ENCODE peak calls at places on chromosome 1, in nine cellular contexts. W is adrenal gland, H is K562, Q is IMR-90, Z is tibial nerve, T is right lobe of liver, O is lower leg skin, F is sigmoid colon, D is thyroid gland. U is an unnamed sample.

GRCh38 chr1:3036646-3037280 is 15.5 kb downstream of the ACTRT2 start:
- DNase-seq in W (no peak), H (no peak), Q (no peak), Z (no peak), T (peak; percentile 33), O (no peak), F (peak; percentile 11), D (no peak), U (no peak)

GRCh38 chr1:218080818-218081217 is 204.3 kb upstream of the RRP15 start:
- DNase-seq in W (no peak), H (no peak), Q (no peak), Z (no peak), T (no peak), O (no peak), F (no peak), D (no peak), U (no peak)

GRCh38 chr1:26582836-26583460 is 53.4 kb downstream of the RPS6KA1 start:
- DNase-seq in W (no peak), H (no peak), Q (peak; percentile 76), Z (peak; percentile 18), T (no peak), O (no peak), F (no peak), D (no peak), U (no peak)

GRCh38 chr1:54728027-54728426 is 12.4 kb downstream of the TTC4 start:
- DNase-seq in W (no peak), H (no peak), Q (peak; percentile 51), Z (no peak), T (no peak), O (no peak), F (no peak), D (no peak), U (no peak)

GRCh38 chr1:11955221-11955620 is 20.7 kb downstream of the PLOD1 start:
- DNase-seq in W (no peak), H (peak; percentile 63), Q (no peak), Z (no peak), T (no peak), O (no peak), F (no peak), D (no peak), U (no peak)

GRCh38 chr1:150925080-150925479 is 1.1 kb upstream of the SETDB1 start:
- DNase-seq in W (no peak), H (no peak), Q (no peak), Z (no peak), T (no peak), O (no peak), F (no peak), D (peak; percentile 18), U (no peak)

GRCh38 chr1:5410652-5411051 is 581.6 kb downstream of the NPHP4 start:
- DNase-seq in W (no peak), H (no peak), Q (no peak), Z (no peak), T (no peak), O (peak; percentile 25), F (no peak), D (no peak), U (no peak)

GRCh38 chr1:153750026-153750995 is 22.5 kb downstream of the INTS3 start:
- DNase-seq in W (no peak), H (peak; percentile 34), Q (no peak), Z (no peak), T (no peak), O (peak; percentile 66), F (peak; percentile 77), D (no peak), U (no peak)

DNA sequence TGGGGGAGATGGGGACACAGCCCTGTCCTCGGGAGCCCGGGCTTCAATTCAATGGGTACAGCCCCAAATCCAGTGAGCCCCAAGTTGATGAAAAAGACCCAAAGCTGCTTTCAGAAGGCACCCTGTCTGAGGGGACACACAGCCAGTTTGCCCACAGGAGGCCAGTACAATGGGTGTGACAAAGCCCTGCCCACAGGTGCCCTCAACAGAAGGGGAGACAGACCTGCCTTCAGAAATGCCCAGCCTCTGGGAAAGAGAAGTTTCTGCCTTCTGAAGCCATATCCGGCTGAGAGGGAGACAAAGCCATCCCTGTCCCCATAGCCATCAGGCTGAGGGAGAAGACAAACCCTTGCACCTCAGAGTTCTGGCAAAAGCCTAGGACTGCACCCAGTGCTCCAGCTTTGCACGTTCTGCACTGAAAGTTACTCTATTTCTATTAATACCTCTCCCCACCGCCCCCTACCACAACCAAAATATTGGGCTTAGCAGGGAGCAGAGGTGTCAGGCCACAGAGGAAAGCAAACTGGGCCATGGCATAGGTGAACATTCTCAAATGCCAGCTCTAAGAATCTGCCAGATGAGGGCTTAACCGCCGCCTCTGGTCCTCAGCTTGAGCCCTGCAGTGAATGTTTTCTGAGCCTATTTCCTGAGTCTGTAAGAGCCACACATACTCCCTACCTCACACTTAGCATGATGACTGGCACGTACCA is 18.0 kb upstream of the PTAFR start:
- DNase-seq in W (no peak), H (no peak), Q (no peak), Z (no peak), T (peak; percentile 28), O (no peak), F (no peak), D (no peak), U (no peak)
- TF ChIP-seq POLR2A in W (no peak), H (no peak), Q (no peak), Z (no peak), T (no peak), O (no peak), F (no peak), D (no peak), U (no peak)

GRCh38 chr1:226607268-226607660 is 58.7 kb downstream of the STUM start:
- DNase-seq in W (no peak), H (no peak), Q (no peak), Z (no peak), T (no peak), O (no peak), F (no peak), D (no peak), U (no peak)

GRCh38 chr1:226604846-226605572 is 56.4 kb downstream of the STUM start:
- DNase-seq in W (no peak), H (no peak), Q (no peak), Z (no peak), T (no peak), O (no peak), F (peak; percentile 57), D (no peak), U (no peak)

GRCh38 chr1:226606311-226607267 is 58.0 kb downstream of the STUM start:
- DNase-seq in W (no peak), H (no peak), Q (no peak), Z (no peak), T (no peak), O (no peak), F (peak; percentile 56), D (no peak), U (no peak)

GRCh38 chr1:226603976-226604845 is 55.6 kb downstream of the STUM start:
- DNase-seq in W (no peak), H (no peak), Q (no peak), Z (no peak), T (no peak), O (no peak), F (peak; percentile 58), D (no peak), U (no peak)

DNA sequence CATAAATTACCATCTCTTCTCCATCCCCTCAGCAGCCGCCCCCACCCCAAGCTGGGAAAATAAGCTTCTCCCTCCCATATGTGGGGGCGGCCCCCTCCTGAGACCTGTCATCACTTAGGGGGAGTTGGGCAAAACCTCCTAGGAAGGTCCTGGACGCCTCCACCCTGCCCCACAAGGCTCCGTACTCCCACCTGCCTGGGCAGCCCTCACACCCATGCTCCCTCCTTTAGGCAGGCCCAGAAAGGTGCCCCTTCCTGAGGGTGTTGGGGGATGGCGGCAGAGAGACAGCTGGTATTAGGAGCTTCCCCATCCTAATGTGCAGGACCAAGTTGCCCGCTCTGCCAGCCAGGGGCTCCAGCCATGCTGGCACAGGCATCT is 57.0 kb downstream of the STUM start:
- DNase-seq in W (no peak), H (no peak), Q (no peak), Z (no peak), T (no peak), O (no peak), F (peak; percentile 50), D (no peak), U (no peak)
- TF ChIP-seq POLR2A in W (no peak), H (no peak), Q (no peak), Z (no peak), T (no peak), O (no peak), F (no peak), D (no peak), U (no peak)

GRCh38 chr1:30316056-30316455 is 407.3 kb downstream of the MATN1 start:
- DNase-seq in W (no peak), H (no peak), Q (no peak), Z (no peak), T (no peak), O (no peak), F (no peak), D (no peak), U (no peak)

GRCh38 chr1:30313584-30313983 is 409.8 kb downstream of the MATN1 start:
- DNase-seq in W (no peak), H (no peak), Q (no peak), Z (no peak), T (peak; percentile 28), O (no peak), F (no peak), D (no peak), U (no peak)

GRCh38 chr1:30313176-30313575 is 410.2 kb downstream of the MATN1 start:
- DNase-seq in W (no peak), H (no peak), Q (no peak), Z (no peak), T (peak; percentile 18), O (no peak), F (no peak), D (no peak), U (no peak)

GRCh38 chr1:30315185-30315960 is 408.0 kb downstream of the MATN1 start:
- DNase-seq in W (no peak), H (no peak), Q (peak; percentile 5), Z (no peak), T (peak; percentile 13), O (no peak), F (no peak), D (no peak), U (no peak)

DNA sequence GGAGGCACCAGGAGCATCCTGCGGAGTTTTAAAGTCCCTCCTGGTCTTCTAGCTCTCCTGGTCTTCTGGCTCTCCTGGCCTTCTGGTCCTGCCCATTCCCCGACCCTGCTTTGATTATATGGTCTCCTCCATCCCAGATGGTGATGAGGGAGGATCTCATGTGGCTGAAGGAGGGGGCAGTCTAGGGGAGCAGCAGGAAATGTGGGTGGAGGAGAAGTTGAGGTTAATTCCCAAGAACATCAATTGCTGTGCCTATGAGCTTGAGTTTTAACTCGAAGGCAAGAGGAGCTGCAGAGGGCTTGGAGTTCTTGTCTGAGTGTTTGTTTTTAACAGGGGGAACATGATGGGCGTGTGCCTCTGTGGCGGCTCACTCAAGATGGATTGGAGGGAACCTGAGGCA is 408.8 kb downstream of the MATN1 start:
- DNase-seq in W (no peak), H (no peak), Q (no peak), Z (no peak), T (no peak), O (no peak), F (no peak), D (no peak), U (no peak)
- TF ChIP-seq POLR2A in W (no peak), H (no peak), Q (no peak), Z (no peak), T (no peak), O (no peak), F (no peak), D (no peak), U (no peak)

GRCh38 chr1:88891318-88892145 is at the start of gene GTF2B:
- DNase-seq in W (peak; percentile 93), H (peak; percentile 95), Q (peak; percentile 97), Z (peak; percentile 82), T (peak; percentile 94), O (peak; percentile 95), F (peak; percentile 97), D (peak; percentile 91), U (peak; percentile 57)

GRCh38 chr1:88897070-88897730 is 5.8 kb upstream of the GTF2B start:
- DNase-seq in W (no peak), H (no peak), Q (no peak), Z (no peak), T (no peak), O (no peak), F (no peak), D (no peak), U (no peak)

GRCh38 chr1:88890790-88891317 is 513 bp downstream of the GTF2B start:
- DNase-seq in W (peak; percentile 31), H (peak; percentile 47), Q (peak; percentile 41), Z (no peak), T (no peak), O (no peak), F (no peak), D (peak; percentile 25), U (no peak)

GRCh38 chr1:88888755-88889154 is 2.6 kb downstream of the GTF2B start:
- DNase-seq in W (no peak), H (no peak), Q (no peak), Z (no peak), T (no peak), O (no peak), F (no peak), D (no peak), U (no peak)

DNA sequence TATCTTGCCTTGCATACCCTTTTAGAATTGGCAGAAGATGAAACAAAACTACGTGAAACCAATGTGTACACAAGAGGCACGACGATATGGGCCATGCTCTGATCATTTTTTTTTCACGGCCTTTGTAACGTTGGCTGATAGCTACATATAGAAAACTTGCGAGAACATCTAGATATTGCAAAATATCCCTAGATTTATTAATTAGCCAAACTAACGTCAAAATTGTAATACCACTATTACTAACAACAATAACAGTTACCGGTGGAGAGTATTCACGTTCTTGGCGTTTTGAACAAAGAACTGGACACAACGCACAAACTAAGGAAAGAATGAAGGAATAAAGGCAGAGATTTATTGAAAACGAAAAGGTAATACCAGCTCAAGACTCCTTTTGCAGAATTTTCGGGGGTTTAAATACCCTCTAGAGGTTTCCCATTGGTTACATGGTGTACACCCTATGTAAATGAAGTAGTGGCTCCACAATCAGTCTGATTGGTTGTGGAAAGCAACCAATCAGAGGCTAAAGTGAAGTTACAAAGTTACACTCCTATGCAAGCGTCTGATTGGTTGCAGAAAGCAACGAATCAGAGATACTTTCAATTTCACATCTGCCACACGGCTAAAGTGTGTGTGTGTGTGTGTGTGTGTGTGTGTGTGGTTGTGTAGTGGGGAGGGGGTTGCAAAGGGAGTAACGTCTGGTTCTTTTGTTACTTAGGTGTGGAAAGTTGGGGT is 945 bp upstream of the GTF2B start:
- DNase-seq in W (no peak), H (peak; percentile 25), Q (peak; percentile 56), Z (no peak), T (peak; percentile 61), O (no peak), F (no peak), D (no peak), U (no peak)
- TF ChIP-seq POLR2A in W (no peak), H (no peak), Q (no peak), Z (no peak), T (peak; percentile 65), O (no peak), F (no peak), D (no peak), U (no peak)

U was measured in H54.